ENCODE peak calls at places on chromosomes 16 and 17, in eight cellular contexts. O is left ventricle myocardium inferior, M is ovary, A is SK-N-SH, H is mammary epithelial cell, C is right lobe of liver, B is lung, Q is adrenal gland. X is an unnamed sample.

GRCh38 chr16:86758932-86759331 is 180.6 kb downstream of the FOXL1 start:
- DNase-seq in O (no peak), M (no peak), A (no peak), H (no peak), C (no peak), B (no peak), Q (no peak), X (no peak)

GRCh38 chr17:79721993-79722671 is 8.6 kb upstream of the ENPP7 start:
- DNase-seq in O (no peak), M (no peak), A (peak; percentile 79), H (no peak), C (no peak), B (no peak), Q (no peak), X (no peak)

GRCh38 chr17:404703-405102 is 52.1 kb upstream of the RPH3AL start:
- DNase-seq in O (no peak), M (no peak), A (no peak), H (no peak), C (no peak), B (no peak), Q (no peak), X (no peak)

GRCh38 chr16:391885-392335 is 5.1 kb upstream of the NME4 start:
- DNase-seq in O (no peak), M (peak; percentile 73), A (peak; percentile 82), H (peak; percentile 83), C (no peak), B (no peak), Q (peak; percentile 70), X (peak; percentile 89)

GRCh38 chr17:16352303-16352837 is 899 bp downstream of the CENPV start:
- DNase-seq in O (peak; percentile 18), M (peak; percentile 53), A (peak; percentile 79), H (peak; percentile 19), C (peak; percentile 76), B (no peak), Q (peak; percentile 53), X (peak; percentile 37)

GRCh38 chr16:23359092-23359760 is 57.1 kb downstream of the SCNN1B start:
- DNase-seq in O (no peak), M (no peak), A (no peak), H (no peak), C (peak; percentile 5), B (no peak), Q (no peak), X (peak; percentile 2)

GRCh38 chr17:33968350-33969044 is 286.6 kb upstream of the CCL2 start:
- DNase-seq in O (no peak), M (no peak), A (no peak), H (no peak), C (no peak), B (no peak), Q (no peak), X (no peak)

GRCh38 chr17:66044083-66044482 is 147.8 kb downstream of the CEP112 start:
- DNase-seq in O (no peak), M (no peak), A (no peak), H (no peak), C (no peak), B (no peak), Q (no peak), X (no peak)

GRCh38 chr17:36459601-36460000 is 26.9 kb upstream of the ZNHIT3 start:
- DNase-seq in O (no peak), M (no peak), A (no peak), H (no peak), C (no peak), B (no peak), Q (no peak), X (no peak)

GRCh38 chr16:27312580-27313421 is 973 bp upstream of the IL4R start:
- DNase-seq in O (no peak), M (no peak), A (no peak), H (no peak), C (no peak), B (no peak), Q (no peak), X (no peak)

GRCh38 chr16:27314986-27315332 is 1.2 kb downstream of the IL4R start:
- DNase-seq in O (no peak), M (no peak), A (no peak), H (no peak), C (no peak), B (no peak), Q (no peak), X (no peak)

GRCh38 chr16:27311897-27312303 is 1.9 kb upstream of the IL4R start:
- DNase-seq in O (no peak), M (no peak), A (no peak), H (no peak), C (no peak), B (no peak), Q (no peak), X (no peak)

GRCh38 chr16:27314161-27314723 is 468 bp downstream of the IL4R start:
- DNase-seq in O (peak; percentile 36), M (peak; percentile 43), A (peak; percentile 39), H (peak; percentile 95), C (peak; percentile 80), B (peak; percentile 51), Q (peak; percentile 72), X (peak; percentile 95)

GRCh38 chr16:27313422-27314160 is at the start of gene IL4R:
- DNase-seq in O (peak; percentile 74), M (peak; percentile 61), A (peak; percentile 74), H (peak; percentile 70), C (peak; percentile 93), B (peak; percentile 89), Q (peak; percentile 78), X (peak; percentile 93)
- TF ChIP-seq CTCF in O (no peak), M (no peak), A (no peak), H (no peak), C (no peak), B (no peak), Q (no peak), X (no peak)

GRCh38 chr16:71609066-71609465 is 16.9 kb upstream of the MARVELD3 start:
- DNase-seq in O (no peak), M (no peak), A (no peak), H (no peak), C (no peak), B (no peak), Q (no peak), X (no peak)

GRCh38 chr16:71610447-71610846 is 15.5 kb upstream of the MARVELD3 start:
- DNase-seq in O (no peak), M (no peak), A (no peak), H (no peak), C (no peak), B (no peak), Q (no peak), X (no peak)

DNA sequence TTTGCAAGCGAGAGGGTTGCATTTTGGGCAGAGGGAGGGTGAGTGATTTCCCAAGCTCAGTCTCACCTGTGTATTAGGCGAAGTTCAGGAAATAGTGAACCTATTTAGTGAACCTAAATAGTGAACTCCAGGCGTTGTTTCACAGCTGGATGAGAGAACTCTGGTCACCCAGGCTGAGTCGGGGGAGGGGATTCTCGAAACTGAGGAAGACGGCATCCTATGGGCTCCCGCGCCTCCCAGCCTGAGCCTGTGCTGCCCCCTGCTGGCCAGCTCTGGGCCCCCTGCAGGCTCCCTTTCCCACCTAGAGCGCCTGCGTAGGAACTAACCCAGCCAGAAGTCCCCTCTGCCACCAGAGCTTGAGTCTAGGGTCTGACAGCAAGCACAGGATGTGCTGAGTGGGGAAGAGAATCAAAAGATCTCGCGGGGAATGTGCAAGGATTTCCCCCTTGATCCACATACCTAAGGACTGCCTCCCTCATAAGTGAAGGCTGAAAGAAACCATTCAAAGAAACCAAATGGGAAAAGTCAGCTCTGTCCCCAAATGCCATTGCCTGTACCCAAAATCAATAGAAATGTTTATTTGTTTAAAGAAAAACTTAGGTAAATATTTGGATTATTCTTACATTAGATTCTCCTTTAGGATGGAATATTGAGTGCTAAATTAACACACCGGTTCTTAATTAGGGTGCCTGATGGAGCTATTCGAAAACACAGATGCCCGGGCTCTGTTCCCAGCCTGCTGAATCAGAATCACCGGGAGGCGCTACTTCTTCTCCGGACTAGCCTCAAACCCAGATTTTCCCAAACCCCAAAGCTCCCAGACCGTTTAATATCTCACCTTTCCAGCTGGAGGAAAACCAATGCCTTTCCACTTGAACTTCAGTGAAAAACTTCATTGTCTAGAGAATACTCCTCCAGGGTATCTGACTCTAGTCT is 14.8 kb upstream of the MARVELD3 start:
- DNase-seq in O (peak; percentile 46), M (peak; percentile 78), A (peak; percentile 91), H (peak; percentile 37), C (peak; percentile 83), B (peak; percentile 76), Q (peak; percentile 76), X (peak; percentile 71)
- H3K4me3 ChIP-seq in O (no peak overlapping the region), M (no peak overlapping the region), A (peak overlapping the region; percentile 50), H (no peak overlapping the region), C (peak overlapping the region; percentile 12), B (no peak overlapping the region), Q (no peak overlapping the region), X (no peak overlapping the region)

DNA sequence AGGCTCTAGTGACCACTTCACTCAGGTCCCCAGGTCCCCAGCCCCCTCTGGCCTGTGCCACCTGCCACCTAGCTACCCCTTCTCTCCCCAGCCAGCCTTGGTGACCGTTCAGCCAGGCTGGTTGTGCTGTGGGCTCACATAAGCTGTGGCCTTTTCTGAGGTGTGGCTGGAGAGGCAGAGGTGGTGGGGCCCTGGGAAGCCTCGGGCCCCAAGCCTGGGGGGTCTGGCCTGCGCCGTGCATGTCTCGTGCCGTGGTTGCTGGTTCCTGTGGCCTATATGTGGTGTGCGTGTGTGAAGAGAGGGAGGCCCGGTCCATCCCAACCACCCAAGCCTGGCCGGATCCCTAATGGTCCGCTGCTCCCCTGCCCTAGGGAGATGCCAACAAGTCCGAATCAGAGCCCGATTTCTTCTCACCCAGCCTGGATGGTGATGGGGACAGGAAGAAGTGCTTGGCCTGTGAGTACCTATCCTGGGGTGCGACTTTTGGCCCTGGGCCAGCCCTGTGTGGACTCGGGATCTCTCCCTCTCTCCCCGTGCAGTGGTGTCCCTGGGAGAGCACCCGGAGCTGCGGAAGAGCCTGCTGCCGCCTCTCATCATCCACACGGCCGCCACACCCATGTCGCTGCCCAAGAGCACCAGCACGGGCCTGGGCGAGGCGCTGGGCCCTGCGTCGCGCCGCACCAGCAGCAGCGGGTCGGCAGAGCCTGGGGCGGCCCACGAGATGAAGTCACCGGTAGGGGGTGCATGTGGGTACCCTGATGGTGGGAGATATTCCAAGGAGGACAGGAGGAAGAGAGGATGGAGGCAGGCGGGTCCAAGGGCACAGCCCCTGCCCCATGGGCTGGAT is 35.9 kb downstream of the CACNA1G start:
- DNase-seq in O (no peak), M (no peak), A (no peak), H (no peak), C (no peak), B (no peak), Q (no peak), X (no peak)
- TF ChIP-seq CTCF in O (peak; percentile 27), M (no peak), A (peak; percentile 25), H (peak; percentile 32), C (peak; percentile 33), B (no peak), Q (no peak), X (peak; percentile 18)

DNA sequence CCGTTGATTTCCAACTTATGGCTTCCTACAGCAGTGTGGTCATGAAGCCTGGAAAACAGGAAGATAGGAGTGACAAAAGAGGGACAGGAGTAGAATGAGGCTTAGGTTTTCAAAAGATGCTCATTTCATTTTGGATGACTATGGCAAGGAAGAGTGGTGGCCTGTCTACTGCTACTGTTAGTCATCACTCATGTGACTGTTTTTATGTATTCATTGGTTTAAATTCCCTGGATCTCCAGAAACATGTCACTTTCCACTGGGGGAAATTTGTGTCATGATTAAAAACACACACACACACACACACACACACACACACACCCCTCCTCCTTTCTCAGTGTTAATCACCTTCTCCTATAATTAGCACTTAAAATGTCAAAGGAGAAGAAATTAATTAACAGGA is 1.1 kb upstream of the CYLD start:
- DNase-seq in O (no peak), M (no peak), A (no peak), H (peak; percentile 40), C (no peak), B (no peak), Q (no peak), X (no peak)
- H3K4me3 ChIP-seq in O (peak overlapping the region; percentile 95), M (no peak overlapping the region), A (no peak overlapping the region), H (no peak overlapping the region), C (peak overlapping the region; percentile 50), B (no peak overlapping the region), Q (no peak overlapping the region), X (no peak overlapping the region)

X was measured in cardiac fibroblast.